ENCODE peak calls at places on chromosome 18, in four cellular contexts. T is cardiac fibroblast, S is brain microvascular endothelial cell, N is IMR-90. W is an unnamed sample.

GRCh38 chr18:5197461-5197860 is 404 bp upstream of the AKAIN1 start:
- DNase-seq in S (no peak), T (no peak), N (no peak), W (no peak)

GRCh38 chr18:48827321-48828200 is 123.2 kb downstream of the SMAD7 start:
- DNase-seq in N (peak; percentile 73), S (peak; percentile 71), T (peak; percentile 74), W (peak; percentile 85)

GRCh38 chr18:10141559-10141958 is 227.7 kb downstream of the VAPA start:
- DNase-seq in S (no peak), N (no peak), T (no peak), W (no peak)

GRCh38 chr18:64409511-64409910 is 260.6 kb upstream of the LINC00305 start:
- DNase-seq in N (no peak), S (peak; percentile 2), T (peak; percentile 14), W (peak; percentile 71)

GRCh38 chr18:3585656-3586509 is 135.9 kb downstream of the TGIF1 start:
- DNase-seq in N (peak; percentile 78), S (peak; percentile 77), T (peak; percentile 84), W (peak; percentile 87)

GRCh38 chr18:45671366-45671765 is 52.6 kb upstream of the SLC14A1 start:
- DNase-seq in T (no peak), N (no peak), S (no peak), W (no peak)

GRCh38 chr18:44601447-44601846 is 79.2 kb upstream of the SETBP1 start:
- DNase-seq in S (peak; percentile 68), T (peak; percentile 71), N (peak; percentile 41), W (peak; percentile 72)

GRCh38 chr18:21112543-21113105 is 1.0 kb upstream of the ROCK1 start:
- DNase-seq in S (no peak), N (peak; percentile 32), T (peak; percentile 15), W (no peak)

GRCh38 chr18:2417861-2418610 is 153.3 kb downstream of the METTL4 start:
- DNase-seq in S (peak; percentile 16), T (no peak), N (peak; percentile 41), W (no peak)

GRCh38 chr18:75530548-75531211 is 103.2 kb upstream of the SMIM21 start:
- DNase-seq in N (peak; percentile 22), T (peak; percentile 45), S (no peak), W (no peak)

GRCh38 chr18:8989855-8990254 is 112.6 kb upstream of the NDUFV2 start:
- DNase-seq in S (no peak), N (no peak), T (no peak), W (no peak)

GRCh38 chr18:55406374-55407045 is 181.5 kb downstream of the TCF4 start:
- DNase-seq in S (no peak), N (no peak), T (no peak), W (no peak)

GRCh38 chr18:47953471-47953931 is 23.0 kb upstream of the SMAD2 start:
- DNase-seq in S (no peak), T (peak; percentile 79), N (no peak), W (no peak)

GRCh38 chr18:4035521-4035920 is 419.6 kb downstream of the DLGAP1 start:
- DNase-seq in N (no peak), T (no peak), S (no peak), W (no peak)

GRCh38 chr18:59484796-59485328 is 125.8 kb upstream of the LMAN1 start:
- DNase-seq in N (peak; percentile 96), T (peak; percentile 86), S (no peak), W (peak; percentile 84)

GRCh38 chr18:70422061-70422965 is 133.5 kb downstream of the SOCS6 start:
- DNase-seq in S (peak; percentile 94), T (peak; percentile 95), N (peak; percentile 93), W (peak; percentile 97)

GRCh38 chr18:76911440-76911839 is 89.1 kb downstream of the ZNF236 start:
- DNase-seq in T (no peak), S (no peak), N (no peak), W (no peak)

GRCh38 chr18:49565656-49566055 is 3.8 kb downstream of the LIPG start:
- DNase-seq in N (peak; percentile 16), T (peak; percentile 85), S (no peak), W (peak; percentile 36)

GRCh38 chr18:12010187-12010802 is 29.0 kb downstream of the IMPA2 start:
- DNase-seq in T (no peak), N (no peak), S (no peak), W (no peak)

GRCh38 chr18:62450546-62451395 is 72.1 kb upstream of the ZCCHC2 start:
- DNase-seq in N (peak; percentile 63), S (peak; percentile 80), T (peak; percentile 83), W (peak; percentile 47)

GRCh38 chr18:23745366-23745765 is 56.1 kb downstream of the LAMA3 start:
- DNase-seq in S (no peak), N (no peak), T (no peak), W (no peak)

GRCh38 chr18:6414723-6415362 is at the start of gene L3MBTL4:
- DNase-seq in T (no peak), N (no peak), S (no peak), W (no peak)

GRCh38 chr18:27118964-27119363 is 66.1 kb downstream of the CHST9 start:
- DNase-seq in N (no peak), T (no peak), S (no peak), W (no peak)
- H3K4me3 ChIP-seq in N (no peak overlapping the region), T (no peak overlapping the region), S (no peak overlapping the region), W (no peak overlapping the region)

GRCh38 chr18:713135-713490 is 683 bp upstream of the ENOSF1 start:
- DNase-seq in N (no peak), S (no peak), T (no peak), W (no peak)
- H3K4me3 ChIP-seq in N (no peak overlapping the region), S (peak overlapping the region; percentile 73), T (peak overlapping the region; percentile 53), W (peak overlapping the region; percentile 81)

GRCh38 chr18:22176622-22177495 is 7.5 kb downstream of the GATA6 start:
- DNase-seq in T (peak; percentile 62), N (no peak), S (no peak), W (peak; percentile 73)
- H3K4me3 ChIP-seq in T (peak overlapping the region; percentile 51), N (no peak overlapping the region), S (peak overlapping the region; percentile 40), W (peak overlapping the region; percentile 57)

GRCh38 chr18:78980279-78980771 is 707 bp downstream of the SALL3 start:
- DNase-seq in S (no peak), T (no peak), N (no peak), W (no peak)

GRCh38 chr18:78983530-78983929 is 3.9 kb downstream of the SALL3 start:
- DNase-seq in T (no peak), N (no peak), S (no peak), W (no peak)

GRCh38 chr18:78980777-78981651 is 1.4 kb downstream of the SALL3 start:
- DNase-seq in T (no peak), S (no peak), N (no peak), W (no peak)

GRCh38 chr18:78981652-78981955 is 2.0 kb downstream of the SALL3 start:
- DNase-seq in T (no peak), N (no peak), S (no peak), W (no peak)

GRCh38 chr18:78982186-78982585 is 2.6 kb downstream of the SALL3 start:
- DNase-seq in N (no peak), S (no peak), T (peak; percentile 17), W (no peak)
- H3K4me3 ChIP-seq in N (no peak overlapping the region), S (no peak overlapping the region), T (no peak overlapping the region), W (no peak overlapping the region)

GRCh38 chr18:26545335-26545734 is 3.0 kb downstream of the KCTD1 start:
- DNase-seq in T (no peak), N (no peak), S (no peak), W (no peak)

GRCh38 chr18:26545737-26546136 is 2.6 kb downstream of the KCTD1 start:
- DNase-seq in N (no peak), S (no peak), T (no peak), W (no peak)

GRCh38 chr18:26544459-26544858 is 3.9 kb downstream of the KCTD1 start:
- DNase-seq in S (no peak), T (no peak), N (no peak), W (no peak)

GRCh38 chr18:26546170-26546874 is 2.0 kb downstream of the KCTD1 start:
- DNase-seq in T (no peak), N (no peak), S (no peak), W (no peak)

DNA sequence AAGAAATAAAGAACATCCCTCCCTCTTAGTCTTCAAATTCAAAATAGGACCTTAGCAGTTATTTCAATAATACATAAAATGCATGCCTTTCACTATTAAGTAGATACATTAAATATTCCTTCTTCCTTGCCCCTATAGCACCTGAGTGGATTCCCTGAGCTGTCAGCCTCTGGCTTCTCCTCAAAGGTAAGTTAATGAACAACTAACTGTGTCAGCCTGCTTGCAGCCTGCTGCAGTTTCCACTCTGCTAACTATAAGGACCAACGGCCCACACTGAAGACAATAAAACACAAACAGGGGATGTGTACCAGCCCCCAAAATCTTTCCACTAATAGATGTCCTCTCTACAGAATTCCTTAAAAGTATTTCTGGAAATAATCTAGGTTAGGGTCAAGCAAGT is 5.0 kb downstream of the KCTD1 start:
- DNase-seq in N (no peak), T (no peak), S (no peak), W (no peak)
- H3K4me3 ChIP-seq in N (no peak overlapping the region), T (no peak overlapping the region), S (no peak overlapping the region), W (no peak overlapping the region)

GRCh38 chr18:74457043-74457742 is at the start of gene DIPK1C:
- DNase-seq in T (no peak), S (no peak), N (no peak), W (no peak)
- H3K4me3 ChIP-seq in T (peak within 1 kb of the TSS; percentile 3), S (peak within 1 kb of the TSS; percentile 1), N (no peak within 1 kb of the TSS), W (no peak within 1 kb of the TSS)

GRCh38 chr18:25503567-25504081 is 151.7 kb upstream of the ZNF521 start:
- DNase-seq in T (peak; percentile 83), S (peak; percentile 74), N (peak; percentile 87), W (peak; percentile 84)
- H3K4me3 ChIP-seq in T (peak overlapping the region; percentile 41), S (peak overlapping the region; percentile 54), N (peak overlapping the region; percentile 42), W (peak overlapping the region; percentile 45)

W was measured in choroid plexus epithelial cell.